ENCODE peak calls at places on chromosome 1, in four cellular contexts. Y is CD8-positive, alpha-beta memory T cell; L is BJ; P is non-pigmented ciliary epithelial cell. Q is an unnamed sample.

GRCh38 chr1:30783244-30783915 is 25.8 kb upstream of the LAPTM5 start:
- DNase-seq in Y (no peak), L (no peak), P (no peak), Q (no peak)

GRCh38 chr1:22098752-22099151 is 44.1 kb downstream of the WNT4 start:
- DNase-seq in Y (no peak), L (no peak), P (no peak), Q (no peak)

GRCh38 chr1:225816643-225817538 is 7.0 kb downstream of the EPHX1 start:
- DNase-seq in Y (no peak), L (no peak), P (no peak), Q (no peak)

GRCh38 chr1:951364-951763 is 7.7 kb downstream of the NOC2L start:
- DNase-seq in Y (no peak), L (no peak), P (no peak), Q (no peak)

GRCh38 chr1:202029727-202030126 is 19.3 kb downstream of the ELF3 start:
- DNase-seq in Y (no peak), L (no peak), P (no peak), Q (no peak)

GRCh38 chr1:43683560-43683959 is 23.8 kb upstream of the ST3GAL3 start:
- DNase-seq in Y (no peak), L (no peak), P (no peak), Q (no peak)

GRCh38 chr1:92315766-92316413 is 17.0 kb downstream of the RPAP2 start:
- DNase-seq in Y (peak; percentile 72), L (no peak), P (no peak), Q (no peak)

GRCh38 chr1:29121951-29122661 is 1.6 kb downstream of the TMEM200B start:
- DNase-seq in Y (peak; percentile 6), L (no peak), P (no peak), Q (no peak)

Q was measured in AG04449.